ENCODE peak calls at places on chromosomes 4 and X, in nine cellular contexts. U is T-cell, R is NCI-H446 treated with DMSO at 0.1 percent for 48 hours, M is choroid plexus epithelial cell, Z is EL, E is GM04504, T is neural progenitor cell, K is GM18507, Q is NCI-H748 treated with DMSO at 0.1 percent for 48 hours. O is an unnamed sample.

GRCh38 chrX:142702749-142703148 is 323.0 kb upstream of the SPANXN4 start:
- DNase-seq in U (no peak), R (no peak), M (no peak), Z (no peak), E (no peak), T (no peak), K (no peak), Q (no peak), O (no peak)

GRCh38 chr4:158090323-158090722 is 82.5 kb downstream of the GASK1B start:
- DNase-seq in U (no peak), R (peak), M (peak), Z (no peak), E (no peak), T (no peak), K (no peak), Q (no peak), O (no peak)

GRCh38 chr4:164108971-164109370 is 614.5 kb downstream of the TMA16 start:
- DNase-seq in U (no peak), R (no peak), M (no peak), Z (no peak), E (no peak), T (no peak), K (no peak), Q (no peak), O (no peak)

GRCh38 chr4:143782521-143782920 is 82.0 kb upstream of the FREM3 start:
- DNase-seq in U (no peak), R (no peak), M (no peak), Z (peak), E (no peak), T (no peak), K (no peak), Q (no peak), O (no peak)

GRCh38 chrX:139738581-139738980 is 30.6 kb upstream of the MCF2 start:
- DNase-seq in U (no peak), R (no peak), M (peak), Z (peak), E (no peak), T (no peak), K (no peak), Q (no peak), O (no peak)

GRCh38 chr4:145907827-145908226 is 30.8 kb downstream of the ZNF827 start:
- DNase-seq in U (no peak), R (no peak), M (peak), Z (no peak), E (no peak), T (no peak), K (no peak), Q (no peak), O (no peak)

GRCh38 chr4:176448761-176449160 is 129.0 kb downstream of the SPCS3 start:
- DNase-seq in U (no peak), R (no peak), M (no peak), Z (no peak), E (no peak), T (no peak), K (no peak), Q (no peak), O (no peak)

GRCh38 chr4:70681730-70682129 is 6.6 kb upstream of the UTP3 start:
- DNase-seq in U (no peak), R (no peak), M (no peak), Z (no peak), E (no peak), T (no peak), K (no peak), Q (no peak), O (peak)

GRCh38 chrX:70253377-70254062 is 6.5 kb downstream of the P2RY4 start:
- DNase-seq in U (no peak), R (no peak), M (no peak), Z (peak), E (no peak), T (no peak), K (no peak), Q (no peak), O (no peak)

GRCh38 chr4:68175562-68176155 is 46.0 kb upstream of the TMPRSS11F start:
- DNase-seq in U (no peak), R (peak), M (peak), Z (peak), E (peak), T (peak), K (peak), Q (peak), O (peak)

GRCh38 chrX:82649645-82650044 is 858.4 kb upstream of the POU3F4 start:
- DNase-seq in U (no peak), R (no peak), M (no peak), Z (no peak), E (no peak), T (no peak), K (no peak), Q (no peak), O (no peak)

GRCh38 chrX:1502241-1502640 is 34.7 kb downstream of the P2RY8 start:
- DNase-seq in U (no peak), R (no peak), M (no peak), Z (no peak), E (no peak), T (no peak), K (no peak), Q (no peak), O (peak)

GRCh38 chr4:84493092-84493850 is 5.8 kb downstream of the NKX6-1 start:
- DNase-seq in U (no peak), R (no peak), M (no peak), Z (no peak), E (no peak), T (peak), K (no peak), Q (no peak), O (no peak)

GRCh38 chr4:61805979-61806378 is 605.9 kb downstream of the ADGRL3 start:
- DNase-seq in U (no peak), R (no peak), M (peak), Z (no peak), E (no peak), T (no peak), K (no peak), Q (no peak), O (no peak)

GRCh38 chr4:13892739-13893105 is 265.2 kb upstream of the BOD1L1 start:
- DNase-seq in U (no peak), R (no peak), M (peak), Z (no peak), E (no peak), T (no peak), K (no peak), Q (no peak), O (no peak)

GRCh38 chrX:72554448-72555140 is 18.0 kb downstream of the HDAC8 start:
- DNase-seq in U (no peak), R (no peak), M (peak), Z (no peak), E (no peak), T (peak), K (no peak), Q (peak), O (no peak)

GRCh38 chr4:21012851-21013331 is 312.6 kb downstream of the PACRGL start:
- DNase-seq in U (no peak), R (no peak), M (peak), Z (peak), E (no peak), T (no peak), K (no peak), Q (no peak), O (no peak)

GRCh38 chr4:159946983-159947645 is 844.2 kb downstream of the RAPGEF2 start:
- DNase-seq in U (no peak), R (peak), M (peak), Z (peak), E (peak), T (peak), K (no peak), Q (peak), O (peak)

GRCh38 chr4:145481164-145481941 is at the start of gene SMAD1:
- DNase-seq in U (peak), R (peak), M (peak), Z (peak), E (peak), T (peak), K (no peak), Q (peak), O (peak)

GRCh38 chrX:130799393-130799792 is 103.6 kb downstream of the ENOX2 start:
- DNase-seq in U (no peak), R (no peak), M (peak), Z (peak), E (no peak), T (no peak), K (no peak), Q (no peak), O (no peak)

GRCh38 chr4:7944568-7945220 is 5.0 kb upstream of the AFAP1 start:
- DNase-seq in U (no peak), R (no peak), M (peak), Z (no peak), E (no peak), T (no peak), K (no peak), Q (no peak), O (no peak)

GRCh38 chrX:102546818-102547493 is 30.4 kb upstream of the TMSB15A start:
- DNase-seq in U (no peak), R (no peak), M (no peak), Z (peak), E (no peak), T (peak), K (no peak), Q (peak), O (no peak)

GRCh38 chr4:13535708-13536361 is 8.5 kb downstream of the NKX3-2 start:
- DNase-seq in U (no peak), R (no peak), M (no peak), Z (no peak), E (no peak), T (peak), K (no peak), Q (no peak), O (peak)

GRCh38 chr4:79682801-79683217 is 274.8 kb upstream of the GK2 start:
- DNase-seq in U (no peak), R (peak), M (no peak), Z (no peak), E (no peak), T (peak), K (no peak), Q (no peak), O (no peak)

GRCh38 chrX:10157545-10157944 is 770 bp downstream of the CLCN4 start:
- DNase-seq in U (no peak), R (no peak), M (peak), Z (peak), E (no peak), T (no peak), K (no peak), Q (no peak), O (no peak)

GRCh38 chr4:54958236-54958635 is 167.2 kb downstream of the KDR start:
- DNase-seq in U (peak), R (no peak), M (peak), Z (peak), E (no peak), T (no peak), K (no peak), Q (no peak), O (no peak)

GRCh38 chrX:21799767-21800166 is 39.6 kb upstream of the MBTPS2 start:
- DNase-seq in U (no peak), R (no peak), M (no peak), Z (no peak), E (no peak), T (no peak), K (no peak), Q (no peak), O (no peak)

GRCh38 chrX:108834036-108834435 is 97.7 kb upstream of the IRS4 start:
- DNase-seq in U (no peak), R (no peak), M (no peak), Z (no peak), E (no peak), T (no peak), K (no peak), Q (no peak), O (no peak)

GRCh38 chr4:8078610-8079015 is 80.0 kb downstream of the ABLIM2 start:
- DNase-seq in U (no peak), R (no peak), M (no peak), Z (no peak), E (no peak), T (no peak), K (no peak), Q (no peak), O (no peak)

GRCh38 chr4:3800351-3800750 is 34.2 kb downstream of the ADRA2C start:
- DNase-seq in U (no peak), R (no peak), M (no peak), Z (no peak), E (no peak), T (no peak), K (no peak), Q (no peak), O (no peak)

GRCh38 chr4:5051210-5051691 is at the start of gene STK32B:
- DNase-seq in U (no peak), R (no peak), M (peak), Z (peak), E (peak), T (peak), K (no peak), Q (no peak), O (peak)

GRCh38 chrX:134460861-134461218 is 875 bp downstream of the HPRT1 start:
- DNase-seq in U (no peak), R (no peak), M (peak), Z (peak), E (no peak), T (no peak), K (no peak), Q (peak), O (no peak)

GRCh38 chrX:152926279-152926678 is 28.4 kb downstream of the ZNF185 start:
- DNase-seq in U (peak), R (peak), M (peak), Z (peak), E (peak), T (peak), K (peak), Q (peak), O (peak)